ENCODE peak calls at places on chromosomes 16 and 17, in six cellular contexts. E, W, S, D, F and K are unnamed samples.

GRCh38 chr17:31533546-31534155 is 142.2 kb downstream of the RAB11FIP4 start:
- DNase-seq in D (no peak), F (no peak), S (no peak), W (peak; percentile 59), E (no peak), K (no peak)

GRCh38 chr16:65323655-65324237 is 201.9 kb upstream of the CDH11 start:
- DNase-seq in W (no peak), D (no peak), E (no peak), S (no peak), F (no peak), K (no peak)

GRCh38 chr16:10579965-10580918 is at the start of gene EMP2:
- DNase-seq in D (no peak), W (peak; percentile 90), F (peak; percentile 87), E (peak; percentile 64), S (no peak), K (no peak)

GRCh38 chr16:11067266-11067665 is 122.9 kb downstream of the CLEC16A start:
- DNase-seq in E (no peak), S (no peak), F (no peak), D (no peak), W (no peak), K (no peak)

GRCh38 chr16:65546353-65546791 is 424.5 kb upstream of the CDH11 start:
- DNase-seq in D (no peak), S (no peak), W (no peak), E (no peak), F (no peak), K (no peak)

GRCh38 chr17:77716289-77716929 is 242.1 kb upstream of the TNRC6C start:
- DNase-seq in S (no peak), W (no peak), D (no peak), F (no peak), E (no peak), K (no peak)

GRCh38 chr17:42342242-42343008 is 45.8 kb downstream of the STAT3 start:
- DNase-seq in D (no peak), W (no peak), E (no peak), S (no peak), F (no peak), K (no peak)

GRCh38 chr17:17672453-17673368 is 8.5 kb upstream of the RAI1 start:
- DNase-seq in F (no peak), W (no peak), D (no peak), E (no peak), S (no peak), K (no peak)

GRCh38 chr17:33055746-33056145 is 64.1 kb downstream of the SPACA3 start:
- DNase-seq in F (no peak), E (no peak), W (no peak), S (no peak), D (no peak), K (no peak)

GRCh38 chr17:33057564-33057963 is 65.9 kb downstream of the SPACA3 start:
- DNase-seq in D (no peak), S (no peak), E (no peak), W (no peak), F (no peak), K (no peak)

GRCh38 chr17:33055171-33055611 is 63.5 kb downstream of the SPACA3 start:
- DNase-seq in F (no peak), S (no peak), W (no peak), D (no peak), E (no peak), K (no peak)

GRCh38 chr17:33053641-33054040 is 62.0 kb downstream of the SPACA3 start:
- DNase-seq in F (no peak), D (no peak), S (no peak), E (no peak), W (no peak), K (no peak)

GRCh38 chr17:33056392-33057146 is 64.9 kb downstream of the SPACA3 start:
- DNase-seq in W (no peak), F (no peak), D (no peak), E (no peak), S (no peak), K (no peak)
- H3K36me3 ChIP-seq in W (no peaks in the 10 kb centered on the region), F (no peaks in the 10 kb centered on the region), D (no peaks in the 10 kb centered on the region), E (no peaks in the 10 kb centered on the region), S (no peaks in the 10 kb centered on the region), K (no peaks in the 10 kb centered on the region)

DNA sequence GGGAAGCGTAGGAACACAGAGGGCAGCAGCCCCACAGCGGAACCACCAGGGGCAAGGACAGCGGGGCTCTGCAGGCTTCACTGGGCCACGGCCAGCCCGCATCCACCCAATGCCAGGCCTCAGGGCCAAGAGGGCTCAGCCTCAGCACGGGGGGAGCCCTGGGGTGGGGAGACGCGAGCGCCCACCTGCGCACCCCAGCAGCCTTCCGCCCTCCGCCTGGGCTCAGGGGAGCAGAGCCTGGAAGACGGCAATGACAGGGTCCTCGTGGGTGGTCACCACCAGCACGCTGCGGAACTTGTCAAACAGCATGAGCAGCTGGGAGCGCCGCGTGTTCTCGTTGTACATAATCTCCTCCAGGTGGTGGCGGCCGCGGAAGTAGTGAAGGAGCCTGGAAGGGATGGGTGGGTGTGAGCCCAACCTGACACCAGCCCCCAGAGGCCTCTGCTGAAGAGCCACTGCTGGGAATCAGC is 8.5 kb downstream of the MPG start:
- DNase-seq in S (no peak), W (no peak), E (no peak), D (no peak), F (no peak), K (no peak)
- H3K36me3 ChIP-seq in S (peaks cover 16% of the 10 kb centered on the region), W (peaks cover 49% of the 10 kb centered on the region), E (peaks cover 80% of the 10 kb centered on the region), D (peaks cover 17% of the 10 kb centered on the region), F (peaks cover 9% of the 10 kb centered on the region), K (peaks cover 23% of the 10 kb centered on the region)

GRCh38 chr17:82638183-82638773 is 10.0 kb downstream of the WDR45B start:
- DNase-seq in W (no peak), S (no peak), D (no peak), F (no peak), E (no peak), K (no peak)
- H3K36me3 ChIP-seq in W (peaks cover 38% of the 10 kb centered on the region), S (peaks cover 48% of the 10 kb centered on the region), D (peaks cover 26% of the 10 kb centered on the region), F (peaks cover 16% of the 10 kb centered on the region), E (peaks cover 89% of the 10 kb centered on the region), K (peaks cover 61% of the 10 kb centered on the region)

DNA sequence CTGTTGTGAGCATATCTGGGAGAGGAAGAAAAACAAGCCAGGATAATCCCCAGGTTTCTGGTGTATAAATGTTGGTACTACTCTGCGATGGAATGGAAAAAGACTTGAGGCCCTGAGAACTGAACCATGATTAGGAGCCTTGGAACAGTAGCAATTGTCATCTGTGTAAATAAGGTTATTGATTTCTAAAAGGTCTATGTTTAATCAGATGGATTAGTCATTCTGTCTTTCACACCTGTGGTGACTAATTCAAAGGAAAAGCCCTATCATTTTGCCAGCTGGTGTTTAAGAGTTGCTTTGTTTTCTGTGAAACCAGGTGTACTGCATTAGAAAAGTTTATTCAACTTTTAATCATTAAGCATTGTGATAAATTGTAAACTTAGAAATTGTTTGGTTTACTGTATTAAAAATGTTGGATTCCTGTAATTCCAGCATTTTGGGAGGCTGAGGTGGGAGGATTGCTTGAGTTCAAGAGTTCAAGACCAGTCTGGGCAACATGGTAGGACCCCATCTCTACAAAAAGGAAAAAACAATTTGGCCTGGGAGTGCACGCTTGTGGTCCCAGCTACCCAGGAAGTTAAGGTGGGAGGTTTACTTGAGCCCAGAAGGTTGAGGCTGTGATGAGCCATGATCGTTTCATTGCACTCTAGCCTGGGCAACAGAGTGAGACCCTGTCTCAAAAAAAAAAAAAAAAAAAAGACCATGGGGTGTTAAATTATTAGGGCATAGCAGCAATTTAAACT is 29.0 kb upstream of the KPNB1 start:
- DNase-seq in W (no peak), D (no peak), F (no peak), S (no peak), E (no peak), K (no peak)
- H3K36me3 ChIP-seq in W (peaks cover 95% of the 10 kb centered on the region), D (peaks cover 13% of the 10 kb centered on the region), F (peaks cover 65% of the 10 kb centered on the region), S (peaks cover 52% of the 10 kb centered on the region), E (peaks cover 59% of the 10 kb centered on the region), K (peaks cover 29% of the 10 kb centered on the region)

GRCh38 chr17:38888842-38889241 is 19.0 kb downstream of the LASP1 start:
- DNase-seq in F (no peak), W (no peak), E (no peak), D (no peak), S (no peak), K (no peak)

GRCh38 chr17:38891441-38891840 is 21.6 kb downstream of the LASP1 start:
- DNase-seq in W (no peak), S (no peak), F (no peak), D (no peak), E (no peak), K (no peak)

GRCh38 chr17:38889745-38890409 is 20.0 kb downstream of the LASP1 start:
- DNase-seq in W (no peak), F (no peak), E (no peak), D (no peak), S (no peak), K (no peak)

GRCh38 chr17:38892083-38892482 is 22.2 kb downstream of the LASP1 start:
- DNase-seq in F (no peak), W (no peak), D (no peak), E (no peak), S (no peak), K (no peak)

DNA sequence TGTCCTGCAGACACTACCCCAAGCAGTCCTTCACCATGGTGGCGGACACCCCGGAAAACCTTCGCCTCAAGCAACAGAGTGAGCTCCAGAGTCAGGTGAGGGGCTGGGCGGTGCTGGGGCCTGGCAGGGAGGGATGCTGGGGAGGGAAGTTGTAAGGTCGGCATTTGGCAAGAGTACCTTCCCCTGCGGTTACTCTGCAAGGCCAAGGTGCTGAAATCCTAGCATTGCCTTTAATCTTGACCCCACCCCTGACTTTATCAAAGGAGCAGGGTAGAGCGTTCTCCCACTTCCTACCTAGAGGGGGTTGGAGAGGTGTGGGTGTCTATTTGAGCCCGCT is 20.5 kb downstream of the LASP1 start:
- DNase-seq in E (no peak), D (no peak), F (no peak), S (no peak), W (no peak), K (no peak)
- H3K36me3 ChIP-seq in E (peaks cover 95% of the 10 kb centered on the region), D (peaks cover 21% of the 10 kb centered on the region), F (peaks cover 14% of the 10 kb centered on the region), S (peaks cover 63% of the 10 kb centered on the region), W (peaks cover 63% of the 10 kb centered on the region), K (peaks cover 43% of the 10 kb centered on the region)

DNA sequence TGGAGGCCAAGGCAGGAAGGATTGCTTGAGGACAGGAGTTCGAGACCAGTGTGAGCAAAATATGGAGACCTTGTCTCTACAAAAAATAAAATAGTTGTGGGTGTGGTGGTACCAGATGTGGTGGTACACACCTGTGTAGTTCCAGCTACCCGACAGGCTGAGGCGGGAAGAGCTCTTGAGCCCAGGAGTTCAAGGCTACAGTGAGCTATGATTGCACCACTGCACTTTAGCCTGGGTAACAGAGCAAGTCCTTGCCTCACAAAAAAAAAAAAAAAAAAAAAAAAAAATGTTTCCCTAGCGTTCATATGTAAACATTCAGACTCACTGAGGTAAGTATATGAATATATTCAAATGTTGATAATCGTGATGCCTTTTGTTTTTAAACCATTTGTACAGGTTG is 39.5 kb downstream of the CLUH start:
- DNase-seq in D (no peak), E (no peak), W (no peak), F (no peak), S (no peak), K (no peak)
- H3K36me3 ChIP-seq in D (peaks cover 44% of the 10 kb centered on the region), E (peaks cover 63% of the 10 kb centered on the region), W (peaks cover 100% of the 10 kb centered on the region), F (peaks cover 77% of the 10 kb centered on the region), S (peaks cover 85% of the 10 kb centered on the region), K (peaks cover 49% of the 10 kb centered on the region)